ENCODE peak calls at places on chromosomes 7 and 10, in seven cellular contexts. One of them, this sample, is unnamed.

GRCh38 chr10:16843252-16843870 is 26.1 kb upstream of the RSU1 start:
- DNase-seq in tibial artery: no peak
- DNase-seq in NB4: peak
- DNase-seq in astrocyte of the spinal cord: peak
- DNase-seq in HL-60: no peak
- DNase-seq in SK-N-SH: peak
- DNase-seq in progenitor cell of endocrine pancreas: no peak
- DNase-seq in this sample: peak

GRCh38 chr10:68697106-68697505 is 23.9 kb upstream of the CCAR1 start:
- DNase-seq in NB4: no peak
- DNase-seq in SK-N-SH: no peak
- DNase-seq in progenitor cell of endocrine pancreas: no peak
- DNase-seq in tibial artery: no peak
- DNase-seq in HL-60: no peak
- DNase-seq in astrocyte of the spinal cord: no peak
- DNase-seq in this sample: no peak

GRCh38 chr10:100982916-100983830 is 4.1 kb downstream of the MRPL43 start:
- DNase-seq in SK-N-SH: no peak
- DNase-seq in progenitor cell of endocrine pancreas: no peak
- DNase-seq in tibial artery: peak
- DNase-seq in HL-60: no peak
- DNase-seq in NB4: no peak
- DNase-seq in astrocyte of the spinal cord: no peak
- DNase-seq in this sample: no peak

GRCh38 chr10:11397980-11398580 is 213.4 kb downstream of the USP6NL start:
- DNase-seq in NB4: no peak
- DNase-seq in tibial artery: no peak
- DNase-seq in HL-60: no peak
- DNase-seq in astrocyte of the spinal cord: peak
- DNase-seq in SK-N-SH: no peak
- DNase-seq in progenitor cell of endocrine pancreas: no peak
- DNase-seq in this sample: no peak

GRCh38 chr7:6623589-6624245 is 8.3 kb downstream of the ZNF853 start:
- DNase-seq in progenitor cell of endocrine pancreas: no peak
- DNase-seq in SK-N-SH: no peak
- DNase-seq in NB4: peak
- DNase-seq in tibial artery: no peak
- DNase-seq in HL-60: no peak
- DNase-seq in astrocyte of the spinal cord: no peak
- DNase-seq in this sample: no peak

GRCh38 chr10:123994417-123995081 is 98.8 kb downstream of the CHST15 start:
- DNase-seq in tibial artery: peak
- DNase-seq in progenitor cell of endocrine pancreas: peak
- DNase-seq in HL-60: peak
- DNase-seq in SK-N-SH: peak
- DNase-seq in NB4: peak
- DNase-seq in astrocyte of the spinal cord: peak
- DNase-seq in this sample: peak

GRCh38 chr10:48700071-48700470 is 15.4 kb downstream of the WDFY4 start:
- DNase-seq in astrocyte of the spinal cord: no peak
- DNase-seq in progenitor cell of endocrine pancreas: no peak
- DNase-seq in NB4: peak
- DNase-seq in tibial artery: no peak
- DNase-seq in SK-N-SH: no peak
- DNase-seq in HL-60: no peak
- DNase-seq in this sample: no peak

GRCh38 chr7:33905389-33906032 is at the start of gene BMPER:
- DNase-seq in progenitor cell of endocrine pancreas: peak
- DNase-seq in astrocyte of the spinal cord: no peak
- DNase-seq in NB4: no peak
- DNase-seq in HL-60: no peak
- DNase-seq in SK-N-SH: peak
- DNase-seq in tibial artery: peak
- DNase-seq in this sample: peak

GRCh38 chr7:42720871-42721835 is 190.7 kb downstream of the C7orf25 start:
- DNase-seq in progenitor cell of endocrine pancreas: no peak
- DNase-seq in HL-60: no peak
- DNase-seq in SK-N-SH: no peak
- DNase-seq in tibial artery: no peak
- DNase-seq in astrocyte of the spinal cord: peak
- DNase-seq in NB4: no peak
- DNase-seq in this sample: no peak

DNA sequence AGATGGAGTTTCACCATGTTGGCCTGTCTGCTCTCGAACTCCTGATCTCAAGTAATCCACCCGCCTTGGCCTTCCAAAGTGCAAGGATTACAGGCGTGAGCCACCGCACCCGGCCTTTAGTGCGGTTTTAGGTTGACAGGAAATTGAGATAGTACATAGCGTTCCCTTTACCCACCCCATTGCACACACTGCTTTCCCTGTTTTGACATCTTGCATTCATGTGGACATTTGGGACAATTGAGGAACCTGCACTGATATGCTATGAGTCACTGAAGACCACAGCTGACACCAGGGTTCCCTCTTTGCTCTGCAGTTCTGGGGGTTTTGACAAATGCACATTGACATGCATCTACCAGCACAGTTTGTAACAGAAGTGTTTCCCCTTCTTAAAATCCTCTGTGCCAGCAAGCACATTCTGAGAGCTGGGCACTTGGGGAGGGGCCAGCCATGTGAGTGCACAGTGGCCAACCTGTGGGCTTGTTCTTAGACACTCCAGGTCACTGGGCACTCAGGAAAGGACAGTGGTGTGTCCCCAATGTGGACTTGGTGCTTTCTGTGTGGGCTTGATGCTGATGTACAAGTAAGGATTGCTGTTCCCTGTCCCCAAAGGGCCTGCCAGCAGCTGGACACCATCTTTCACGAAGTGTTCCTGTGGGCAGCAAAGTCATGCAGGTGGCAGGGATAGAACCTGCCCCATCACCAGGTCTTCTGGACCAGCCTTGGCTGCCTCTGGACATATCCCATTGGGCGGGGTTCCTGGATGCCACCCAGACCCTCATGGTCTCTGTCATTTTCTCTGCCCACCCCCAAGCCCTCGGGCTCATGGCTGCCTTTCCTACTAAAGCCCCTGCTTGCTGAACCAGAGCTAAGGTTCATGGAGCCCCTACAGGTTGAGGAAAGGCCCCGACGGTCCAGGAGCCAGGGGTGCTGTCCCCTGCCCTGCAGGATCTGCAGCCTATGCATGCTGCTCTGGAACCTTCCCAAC is 579.8 kb downstream of the GLRX3 start:
- DNase-seq in SK-N-SH: no peak
- DNase-seq in NB4: peak
- DNase-seq in progenitor cell of endocrine pancreas: no peak
- DNase-seq in tibial artery: peak
- DNase-seq in astrocyte of the spinal cord: no peak
- DNase-seq in HL-60: no peak
- DNase-seq in this sample: no peak
- TF ChIP-seq CTCF in SK-N-SH: no peak
- TF ChIP-seq CTCF in NB4: no peak
- TF ChIP-seq CTCF in progenitor cell of endocrine pancreas: no peak
- TF ChIP-seq CTCF in tibial artery: no peak
- TF ChIP-seq CTCF in astrocyte of the spinal cord: no peak
- TF ChIP-seq CTCF in HL-60: no peak
- TF ChIP-seq CTCF in this sample: no peak

GRCh38 chr10:119256897-119257296 is 49.5 kb downstream of the GRK5 start:
- DNase-seq in progenitor cell of endocrine pancreas: no peak
- DNase-seq in NB4: no peak
- DNase-seq in astrocyte of the spinal cord: no peak
- DNase-seq in HL-60: no peak
- DNase-seq in tibial artery: no peak
- DNase-seq in SK-N-SH: no peak
- DNase-seq in this sample: no peak
- TF ChIP-seq CTCF in progenitor cell of endocrine pancreas: no peak
- TF ChIP-seq CTCF in NB4: no peak
- TF ChIP-seq CTCF in astrocyte of the spinal cord: no peak
- TF ChIP-seq CTCF in HL-60: no peak
- TF ChIP-seq CTCF in tibial artery: no peak
- TF ChIP-seq CTCF in SK-N-SH: no peak
- TF ChIP-seq CTCF in this sample: no peak

GRCh38 chr10:94916423-94916822 is 22.0 kb upstream of the CYP2C9 start:
- DNase-seq in tibial artery: no peak
- DNase-seq in progenitor cell of endocrine pancreas: no peak
- DNase-seq in HL-60: no peak
- DNase-seq in SK-N-SH: no peak
- DNase-seq in astrocyte of the spinal cord: no peak
- DNase-seq in NB4: no peak
- DNase-seq in this sample: no peak
- TF ChIP-seq CTCF in tibial artery: no peak
- TF ChIP-seq CTCF in progenitor cell of endocrine pancreas: no peak
- TF ChIP-seq CTCF in HL-60: no peak
- TF ChIP-seq CTCF in SK-N-SH: no peak
- TF ChIP-seq CTCF in astrocyte of the spinal cord: no peak
- TF ChIP-seq CTCF in NB4: no peak
- TF ChIP-seq CTCF in this sample: no peak

GRCh38 chr10:71705582-71705981 is 14.0 kb downstream of the C10orf105 start:
- DNase-seq in tibial artery: no peak
- DNase-seq in astrocyte of the spinal cord: no peak
- DNase-seq in HL-60: no peak
- DNase-seq in NB4: no peak
- DNase-seq in progenitor cell of endocrine pancreas: no peak
- DNase-seq in SK-N-SH: no peak
- DNase-seq in this sample: no peak
- TF ChIP-seq CTCF in tibial artery: no peak
- TF ChIP-seq CTCF in astrocyte of the spinal cord: no peak
- TF ChIP-seq CTCF in HL-60: no peak
- TF ChIP-seq CTCF in NB4: no peak
- TF ChIP-seq CTCF in progenitor cell of endocrine pancreas: no peak
- TF ChIP-seq CTCF in SK-N-SH: no peak
- TF ChIP-seq CTCF in this sample: no peak

GRCh38 chr7:28360739-28361138 is 51.6 kb upstream of the CREB5 start:
- DNase-seq in tibial artery: no peak
- DNase-seq in progenitor cell of endocrine pancreas: no peak
- DNase-seq in SK-N-SH: peak
- DNase-seq in NB4: no peak
- DNase-seq in astrocyte of the spinal cord: no peak
- DNase-seq in HL-60: no peak
- DNase-seq in this sample: no peak

GRCh38 chr7:28358423-28358868 is 53.9 kb upstream of the CREB5 start:
- DNase-seq in astrocyte of the spinal cord: peak
- DNase-seq in NB4: no peak
- DNase-seq in SK-N-SH: no peak
- DNase-seq in HL-60: no peak
- DNase-seq in tibial artery: no peak
- DNase-seq in progenitor cell of endocrine pancreas: no peak
- DNase-seq in this sample: no peak

GRCh38 chr7:28369523-28369922 is 42.8 kb upstream of the CREB5 start:
- DNase-seq in HL-60: no peak
- DNase-seq in progenitor cell of endocrine pancreas: no peak
- DNase-seq in NB4: no peak
- DNase-seq in astrocyte of the spinal cord: no peak
- DNase-seq in SK-N-SH: no peak
- DNase-seq in tibial artery: no peak
- DNase-seq in this sample: no peak

GRCh38 chr7:28362812-28363211 is 49.5 kb upstream of the CREB5 start:
- DNase-seq in tibial artery: no peak
- DNase-seq in progenitor cell of endocrine pancreas: no peak
- DNase-seq in astrocyte of the spinal cord: no peak
- DNase-seq in NB4: no peak
- DNase-seq in HL-60: no peak
- DNase-seq in SK-N-SH: no peak
- DNase-seq in this sample: no peak

DNA sequence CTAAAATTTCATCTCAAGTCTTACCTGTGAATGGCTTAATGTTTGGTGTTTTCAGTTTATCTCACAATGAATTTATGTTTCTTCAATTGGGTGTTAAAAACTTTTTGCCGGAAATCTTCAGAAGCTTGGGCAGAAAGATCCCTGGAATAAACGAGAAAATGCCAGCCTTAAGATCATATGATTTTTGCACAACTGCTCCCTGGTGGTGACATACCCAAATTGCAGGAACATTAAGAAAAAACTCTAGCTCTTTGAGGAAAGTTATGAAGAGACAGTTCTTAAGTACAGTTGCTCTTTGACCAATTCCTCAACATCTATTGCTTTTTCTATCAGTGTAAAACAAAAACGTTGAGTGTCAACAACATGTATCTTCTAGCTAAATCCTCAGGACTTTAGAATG is 48.2 kb upstream of the CREB5 start:
- DNase-seq in astrocyte of the spinal cord: no peak
- DNase-seq in HL-60: no peak
- DNase-seq in tibial artery: no peak
- DNase-seq in progenitor cell of endocrine pancreas: no peak
- DNase-seq in NB4: peak
- DNase-seq in SK-N-SH: no peak
- DNase-seq in this sample: no peak
- TF ChIP-seq CTCF in astrocyte of the spinal cord: no peak
- TF ChIP-seq CTCF in HL-60: no peak
- TF ChIP-seq CTCF in tibial artery: no peak
- TF ChIP-seq CTCF in progenitor cell of endocrine pancreas: peak
- TF ChIP-seq CTCF in NB4: peak
- TF ChIP-seq CTCF in SK-N-SH: peak
- TF ChIP-seq CTCF in this sample: peak

DNA sequence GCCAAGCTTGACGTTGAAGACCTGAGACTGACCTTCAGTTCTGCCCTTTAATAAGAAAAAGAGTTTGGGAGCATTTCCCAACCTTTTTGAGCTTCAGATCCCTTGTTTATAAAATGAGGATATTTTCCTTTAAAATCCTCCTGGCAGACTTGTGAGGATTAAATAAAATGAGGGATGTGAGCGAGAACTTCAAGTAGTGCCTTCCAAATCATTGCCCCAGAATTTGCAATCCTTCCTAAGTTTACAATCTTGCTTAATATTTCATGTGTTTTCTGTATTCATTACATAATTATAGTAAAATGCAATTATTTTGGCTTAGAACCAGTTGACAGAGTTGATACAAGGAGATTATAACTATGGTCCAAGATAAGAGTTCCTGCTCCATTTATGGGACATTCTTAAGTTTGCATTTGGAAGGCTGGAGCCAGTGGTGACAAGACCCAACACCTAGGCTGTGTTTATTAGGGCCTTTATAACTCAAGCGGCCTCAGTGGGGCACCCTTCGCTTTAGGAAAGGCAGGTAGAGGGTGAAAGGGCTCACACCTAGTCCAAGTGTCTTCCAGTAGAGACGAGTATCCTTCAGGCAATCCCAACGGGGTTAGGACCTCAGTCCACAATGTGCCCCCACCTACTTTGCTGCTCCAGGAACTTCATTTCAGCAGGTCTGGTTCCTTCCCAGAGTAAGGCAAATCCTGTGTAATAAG is 317.5 kb downstream of the WDR11 start:
- DNase-seq in NB4: peak
- DNase-seq in astrocyte of the spinal cord: no peak
- DNase-seq in SK-N-SH: no peak
- DNase-seq in HL-60: no peak
- DNase-seq in tibial artery: no peak
- DNase-seq in progenitor cell of endocrine pancreas: no peak
- DNase-seq in this sample: peak
- TF ChIP-seq CTCF in NB4: no peak
- TF ChIP-seq CTCF in astrocyte of the spinal cord: no peak
- TF ChIP-seq CTCF in SK-N-SH: no peak
- TF ChIP-seq CTCF in HL-60: no peak
- TF ChIP-seq CTCF in tibial artery: no peak
- TF ChIP-seq CTCF in progenitor cell of endocrine pancreas: no peak
- TF ChIP-seq CTCF in this sample: no peak